ENCODE peak calls at places on chromosomes 11 and 22, in eight cellular contexts. J is HFF-Myc; F is cerebellar cortex; K is AG04450; Z is stimulated activated CD4-positive, alpha-beta T cell treated with anti-CD3 and anti-CD28 coated beads, Interleukin-2, amount 100 ng/mL, for 24 hours; X is ecto neural progenitor cell; M is iPS DF 19.7; H is HL-60. T is an unnamed sample.

GRCh38 chr22:28829358-28830181 is 29.2 kb upstream of the XBP1 start:
- DNase-seq in K (peak; percentile 53), Z (peak; percentile 74), M (peak; percentile 47), X (peak; percentile 77), J (peak; percentile 47), F (peak; percentile 67), H (peak; percentile 85), T (no peak)

GRCh38 chr11:35064114-35064800 is 74.7 kb upstream of the CD44 start:
- DNase-seq in M (no peak), J (peak; percentile 80), H (no peak), Z (no peak), X (no peak), K (no peak), F (no peak), T (no peak)

GRCh38 chr11:17250561-17251350 is 25.8 kb upstream of the NUCB2 start:
- DNase-seq in H (no peak), M (no peak), J (no peak), K (no peak), Z (no peak), F (no peak), X (no peak), T (no peak)

GRCh38 chr11:11244470-11245080 is 108.5 kb downstream of the CSNK2A3 start:
- DNase-seq in M (no peak), K (no peak), H (no peak), J (no peak), Z (no peak), F (no peak), X (no peak), T (no peak)

GRCh38 chr22:45671783-45672563 is at the start of gene ATXN10:
- DNase-seq in J (no peak), M (no peak), F (peak; percentile 59), H (peak; percentile 74), Z (peak; percentile 76), K (no peak), X (peak; percentile 92), T (peak; percentile 80)

GRCh38 chr11:34064291-34064690 is 12.8 kb downstream of the CAPRIN1 start:
- DNase-seq in Z (no peak), K (no peak), H (no peak), J (no peak), X (no peak), M (no peak), F (no peak), T (no peak)

GRCh38 chr11:72629266-72629665 is 45.0 kb downstream of the PDE2A start:
- DNase-seq in F (no peak), H (no peak), Z (no peak), X (no peak), M (no peak), K (no peak), J (no peak), T (no peak)

GRCh38 chr11:2844996-2845395 is 40.6 kb downstream of the CDKN1C start:
- DNase-seq in F (no peak), H (no peak), K (no peak), Z (no peak), X (no peak), J (no peak), M (no peak), T (no peak)

GRCh38 chr22:20282901-20283673 is 15.0 kb upstream of the RTN4R start:
- DNase-seq in Z (no peak), M (no peak), H (no peak), X (no peak), K (no peak), F (no peak), J (no peak), T (no peak)

GRCh38 chr22:30206964-30207363 is 39.6 kb downstream of the LIF start:
- DNase-seq in K (peak; percentile 95), Z (no peak), J (peak; percentile 74), X (peak; percentile 69), M (no peak), H (no peak), F (no peak), T (no peak)

GRCh38 chr11:122757201-122757600 is 81.1 kb upstream of the CRTAM start:
- DNase-seq in H (no peak), K (no peak), M (no peak), F (no peak), X (no peak), Z (no peak), J (no peak), T (no peak)

GRCh38 chr11:1102221-1102971 is 27.7 kb downstream of the MUC2 start:
- DNase-seq in X (no peak), F (no peak), J (no peak), M (no peak), K (no peak), Z (no peak), H (no peak), T (no peak)

GRCh38 chr11:125225401-125225800 is 60.9 kb downstream of the PKNOX2 start:
- DNase-seq in F (no peak), X (no peak), Z (no peak), H (no peak), J (no peak), M (no peak), K (no peak), T (no peak)

GRCh38 chr22:38272373-38273134 is at the start of gene TMEM184B:
- DNase-seq in H (peak; percentile 53), F (peak; percentile 68), K (no peak), M (no peak), X (peak; percentile 87), J (no peak), Z (peak; percentile 82), T (peak; percentile 86)

GRCh38 chr22:42645341-42645937 is 3.8 kb downstream of the CYB5R3 start:
- DNase-seq in F (peak; percentile 42), M (no peak), K (no peak), X (peak; percentile 44), J (no peak), H (no peak), Z (no peak), T (no peak)

GRCh38 chr11:107947904-107948303 is 19.7 kb downstream of the RAB39A start:
- DNase-seq in M (no peak), Z (no peak), K (no peak), H (no peak), X (no peak), F (no peak), J (no peak), T (no peak)

GRCh38 chr11:70297341-70297740 is 26.9 kb downstream of the PPFIA1 start:
- DNase-seq in M (no peak), X (no peak), Z (no peak), H (no peak), K (no peak), F (no peak), J (no peak), T (no peak)

GRCh38 chr22:26417406-26417805 is 11.7 kb upstream of the ASPHD2 start:
- DNase-seq in F (no peak), J (no peak), H (no peak), Z (no peak), X (no peak), K (no peak), M (no peak), T (no peak)

GRCh38 chr11:99418927-99419707 is 398.4 kb downstream of the CNTN5 start:
- DNase-seq in M (no peak), X (no peak), K (no peak), F (no peak), J (no peak), H (no peak), Z (no peak), T (no peak)

GRCh38 chr22:48574776-48575566 is 1252.7 kb downstream of the BRD1 start:
- DNase-seq in J (no peak), X (peak; percentile 85), Z (no peak), M (no peak), F (peak; percentile 61), H (peak; percentile 10), K (no peak), T (no peak)

GRCh38 chr22:33519140-33519973 is 400.9 kb downstream of the LARGE1 start:
- DNase-seq in Z (no peak), K (no peak), X (peak; percentile 57), J (peak; percentile 43), M (peak; percentile 12), H (peak; percentile 2), F (peak; percentile 72), T (peak; percentile 47)

GRCh38 chr11:2886191-2886894 is 768 bp upstream of the CDKN1C start:
- DNase-seq in Z (no peak), J (no peak), M (no peak), X (peak; percentile 88), H (no peak), K (no peak), F (no peak), T (no peak)

GRCh38 chr11:119706029-119706428 is 23.0 kb downstream of the NECTIN1 start:
- DNase-seq in M (no peak), F (no peak), Z (no peak), J (no peak), X (no peak), K (no peak), H (no peak), T (no peak)

GRCh38 chr11:103395612-103396011 is 286.4 kb downstream of the DYNC2H1 start:
- DNase-seq in F (no peak), Z (no peak), K (no peak), M (no peak), X (no peak), H (no peak), J (no peak), T (no peak)

GRCh38 chr11:31560842-31561476 is 51.4 kb downstream of the ELP4 start:
- DNase-seq in M (no peak), F (no peak), J (no peak), K (no peak), Z (no peak), X (no peak), H (no peak), T (no peak)

GRCh38 chr11:117281159-117281558 is 10.0 kb upstream of the BACE1-AS start:
- DNase-seq in Z (no peak), M (no peak), K (peak; percentile 89), X (no peak), H (no peak), J (peak; percentile 91), F (no peak), T (no peak)

GRCh38 chr22:49099496-49100124 is 728.1 kb downstream of the BRD1 start:
- DNase-seq in H (no peak), J (no peak), Z (no peak), F (no peak), K (no peak), X (no peak), M (no peak), T (no peak)

GRCh38 chr11:69518081-69518950 is 36.9 kb downstream of the LINC01488 start:
- DNase-seq in K (peak; percentile 46), J (no peak), H (no peak), X (no peak), F (no peak), Z (no peak), M (no peak), T (no peak)

GRCh38 chr11:120200677-120201076 is 10.2 kb upstream of the OAF start:
- DNase-seq in K (no peak), X (no peak), J (no peak), H (no peak), M (no peak), Z (no peak), F (no peak), T (no peak)

GRCh38 chr11:119979716-119980115 is 158.2 kb downstream of the TRIM29 start:
- DNase-seq in J (no peak), Z (no peak), X (no peak), H (no peak), F (no peak), M (no peak), K (no peak), T (no peak)

GRCh38 chr11:102760355-102761035 is 19.9 kb downstream of the MMP10 start:
- DNase-seq in J (peak; percentile 86), Z (no peak), H (no peak), M (no peak), X (no peak), F (peak; percentile 3), K (peak; percentile 88), T (no peak)

GRCh38 chr22:43925433-43926348 is 2.1 kb downstream of the PNPLA3 start:
- DNase-seq in J (no peak), M (no peak), Z (no peak), F (no peak), H (no peak), X (peak; percentile 90), K (no peak), T (no peak)

GRCh38 chr11:115409116-115409663 is 95.0 kb downstream of the CADM1 start:
- DNase-seq in K (no peak), M (no peak), H (no peak), J (no peak), Z (no peak), X (no peak), F (no peak), T (no peak)

GRCh38 chr11:130218501-130218900 is 58.9 kb downstream of the ST14 start:
- DNase-seq in M (no peak), H (no peak), J (no peak), Z (no peak), F (no peak), K (no peak), X (no peak), T (no peak)